ENCODE peak calls at places on chromosomes 2 and 18, in ten cellular contexts. S is cardiac muscle cell, J is foreskin keratinocyte, D is neuronal stem cell, T is caudate nucleus, V is substantia nigra, C is prostate gland, X is small intestine, E is A673, K is gastrocnemius medialis. R is an unnamed sample.

GRCh38 chr18:35513181-35513932 is 15.6 kb upstream of the INO80C start:
- DNase-seq in J (peak), X (no peak), C (no peak), E (peak), S (peak), V (no peak), T (no peak), K (no peak), D (no peak), R (no peak)

GRCh38 chr18:35478520-35479435 is 19.0 kb downstream of the INO80C start:
- DNase-seq in V (peak), J (peak), S (peak), X (peak), K (no peak), T (no peak), E (peak), C (no peak), D (no peak), R (no peak)

GRCh38 chr18:22604390-22604985 is 186.8 kb upstream of the CTAGE1 start:
- DNase-seq in K (no peak), D (no peak), X (no peak), V (no peak), T (no peak), E (peak), C (peak), J (no peak), S (peak), R (no peak)

GRCh38 chr2:207474871-207475485 is 54.8 kb upstream of the CREB1 start:
- DNase-seq in V (peak), S (peak), X (peak), C (peak), T (no peak), J (peak), K (no peak), D (peak), E (peak), R (no peak)

GRCh38 chr2:112958428-112959108 is 19.2 kb upstream of the IL36G start:
- DNase-seq in D (peak), T (no peak), J (peak), E (peak), V (peak), C (peak), K (no peak), S (peak), X (peak), R (no peak)

GRCh38 chr2:178418426-178418825 is 32.5 kb downstream of the PRKRA start:
- DNase-seq in V (no peak), X (no peak), D (no peak), T (no peak), E (no peak), C (no peak), K (no peak), S (peak), J (peak), R (no peak)

GRCh38 chr2:120597595-120598193 is 138.0 kb upstream of the GLI2 start:
- DNase-seq in J (no peak), K (no peak), D (no peak), X (no peak), T (no peak), E (no peak), S (peak), C (no peak), V (no peak), R (no peak)

GRCh38 chr2:240308111-240308651 is 127.3 kb upstream of the GPC1 start:
- DNase-seq in S (no peak), J (no peak), V (no peak), K (no peak), D (no peak), C (no peak), X (no peak), E (no peak), T (no peak), R (no peak)

GRCh38 chr2:10302479-10303173 is at the start of gene HPCAL1:
- DNase-seq in K (peak), V (peak), J (peak), E (peak), T (peak), X (peak), C (peak), D (peak), S (peak), R (no peak)

GRCh38 chr2:229434131-229434530 is 163.0 kb upstream of the PID1 start:
- DNase-seq in S (no peak), K (no peak), C (no peak), E (no peak), X (no peak), D (no peak), V (no peak), J (no peak), T (no peak), R (no peak)

GRCh38 chr2:152372438-152372984 is 37.5 kb downstream of the FMNL2 start:
- DNase-seq in C (no peak), E (no peak), T (no peak), S (no peak), V (no peak), J (no peak), X (no peak), D (no peak), K (no peak), R (no peak)

GRCh38 chr2:223847410-223847809 is 10.0 kb upstream of the AP1S3 start:
- DNase-seq in X (no peak), D (no peak), S (no peak), C (no peak), T (no peak), E (no peak), K (no peak), J (no peak), V (no peak), R (no peak)

GRCh38 chr2:105406221-105406620 is 7.4 kb upstream of the FHL2 start:
- DNase-seq in D (no peak), S (peak), J (peak), X (no peak), E (no peak), V (no peak), T (no peak), K (no peak), C (no peak), R (no peak)

GRCh38 chr2:110219496-110220192 is 7.3 kb upstream of the MTLN start:
- DNase-seq in S (peak), V (no peak), C (no peak), D (no peak), X (peak), T (no peak), K (no peak), J (peak), E (peak), R (no peak)

GRCh38 chr18:51236225-51236624 is 38.7 kb upstream of the MEX3C start:
- DNase-seq in E (peak), S (peak), K (no peak), J (peak), V (no peak), X (no peak), C (no peak), T (no peak), D (no peak), R (no peak)

GRCh38 chr2:202064881-202065230 is 8.2 kb upstream of the KIAA2012 start:
- DNase-seq in J (no peak), V (no peak), D (no peak), T (no peak), S (no peak), X (no peak), C (no peak), K (no peak), E (no peak), R (no peak)

GRCh38 chr2:127088706-127089105 is 18.2 kb downstream of the BIN1 start:
- DNase-seq in J (no peak), V (no peak), E (no peak), C (no peak), T (no peak), D (no peak), K (no peak), X (no peak), S (no peak), R (no peak)

GRCh38 chr2:53131416-53131815 is 636.2 kb upstream of the CHAC2 start:
- DNase-seq in K (no peak), J (peak), V (no peak), D (no peak), X (no peak), S (peak), E (no peak), T (no peak), C (no peak), R (no peak)

GRCh38 chr2:121037480-121037879 is 247.5 kb downstream of the TFCP2L1 start:
- DNase-seq in X (no peak), S (no peak), K (no peak), V (no peak), C (no peak), E (no peak), D (no peak), T (no peak), J (no peak), R (no peak)

GRCh38 chr2:229180658-229181057 is 90.4 kb downstream of the PID1 start:
- DNase-seq in D (no peak), X (no peak), T (no peak), E (no peak), K (no peak), S (no peak), C (no peak), J (no peak), V (no peak), R (no peak)

GRCh38 chr18:63132819-63133200 is 186.8 kb downstream of the BCL2 start:
- DNase-seq in V (no peak), D (no peak), X (peak), J (no peak), C (peak), E (no peak), K (peak), S (no peak), T (no peak), R (no peak)

GRCh38 chr2:20916604-20917286 is 93.8 kb upstream of the LDAH start:
- DNase-seq in J (peak), D (no peak), S (peak), T (no peak), E (no peak), K (no peak), X (peak), V (peak), C (peak), R (no peak)

GRCh38 chr2:150732064-150732463 is 244.6 kb upstream of the RND3 start:
- DNase-seq in S (peak), E (no peak), T (no peak), V (no peak), X (no peak), C (no peak), K (no peak), J (peak), D (no peak), R (no peak)

GRCh38 chr2:131056204-131056975 is 36.9 kb downstream of the FAM168B start:
- DNase-seq in J (no peak), C (no peak), S (no peak), T (no peak), D (no peak), X (no peak), V (peak), K (no peak), E (peak), R (peak)

GRCh38 chr2:38704664-38705063 is 38.8 kb downstream of the GALM start:
- DNase-seq in C (no peak), E (no peak), X (no peak), D (no peak), T (no peak), V (no peak), J (no peak), K (no peak), S (no peak), R (no peak)

GRCh38 chr18:48989304-48990284 is 38.8 kb upstream of the SMAD7 start:
- DNase-seq in E (no peak), S (no peak), K (no peak), X (no peak), C (no peak), V (no peak), D (no peak), J (no peak), T (no peak), R (no peak)

GRCh38 chr18:79928563-79928960 is 22.9 kb downstream of the SLC66A2 start:
- DNase-seq in X (no peak), E (no peak), S (no peak), T (no peak), C (no peak), K (no peak), J (no peak), V (no peak), D (no peak), R (no peak)

GRCh38 chr2:119696005-119696404 is 17.0 kb downstream of the TMEM177 start:
- DNase-seq in V (no peak), K (no peak), C (no peak), T (no peak), E (no peak), X (no peak), D (no peak), S (no peak), J (no peak), R (no peak)

GRCh38 chr2:58734365-58734764 is 493.2 kb upstream of the FANCL start:
- DNase-seq in D (no peak), J (peak), E (no peak), V (no peak), S (no peak), K (no peak), X (no peak), T (no peak), C (no peak), R (no peak)

DNA sequence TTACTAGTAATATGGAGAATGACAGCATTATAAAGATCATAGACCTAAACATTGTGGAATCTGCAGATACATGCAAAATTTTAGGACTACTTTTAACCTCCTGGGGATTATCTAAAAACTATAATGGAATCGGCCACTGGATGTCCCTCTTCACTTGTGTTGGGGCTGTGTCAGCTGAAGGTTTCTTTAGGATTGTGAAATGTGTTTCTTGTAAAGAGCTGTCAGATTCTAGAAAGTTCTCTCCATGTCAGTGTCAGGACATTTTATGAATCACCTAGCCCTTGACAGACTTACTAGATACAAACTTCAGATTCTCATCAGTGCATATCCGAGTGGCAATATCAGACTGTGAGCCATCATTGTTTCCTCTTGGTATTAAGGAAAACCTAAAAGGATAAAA is 107.2 kb downstream of the CPS1 start:
- DNase-seq in T (no peak), E (peak), J (peak), C (no peak), V (peak), K (no peak), S (peak), X (no peak), D (peak), R (no peak)
- H3K27ac ChIP-seq in T (no peak), E (no peak), J (no peak), C (no peak), V (no peak), K (no peak), S (peak), X (no peak), D (no peak), R (peak)

GRCh38 chr2:103660523-103660922 is 898.7 kb downstream of the TMEM182 start:
- DNase-seq in D (no peak), V (no peak), J (no peak), X (no peak), S (no peak), C (no peak), E (no peak), T (no peak), K (no peak), R (no peak)

GRCh38 chr2:103660947-103661346 is 899.1 kb downstream of the TMEM182 start:
- DNase-seq in C (no peak), S (no peak), T (no peak), K (no peak), J (no peak), E (no peak), D (no peak), V (no peak), X (no peak), R (no peak)

DNA sequence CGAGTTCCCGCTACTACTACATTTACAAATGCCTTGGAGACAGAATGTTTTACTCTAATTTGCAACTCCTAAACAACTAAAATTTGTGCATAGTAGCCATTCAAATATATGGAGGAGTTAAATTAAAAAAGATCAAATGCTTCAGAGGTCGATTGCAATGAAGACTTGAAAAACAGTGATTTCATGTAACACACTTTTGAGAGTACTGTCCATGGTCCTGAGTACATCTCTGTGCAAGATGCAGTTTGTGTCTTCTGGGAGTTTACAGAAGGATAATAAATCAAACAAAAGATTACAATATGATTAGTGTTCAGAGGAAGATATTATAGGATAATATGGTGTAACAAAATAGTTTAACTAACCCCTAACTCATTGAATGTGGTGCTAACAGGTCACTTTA is 894.7 kb downstream of the TMEM182 start:
- DNase-seq in E (no peak), V (no peak), S (no peak), T (no peak), J (no peak), D (peak), K (no peak), C (no peak), X (no peak), R (no peak)
- H3K27ac ChIP-seq in E (no peak), V (no peak), S (no peak), T (no peak), J (no peak), D (no peak), K (no peak), C (no peak), X (no peak), R (no peak)

DNA sequence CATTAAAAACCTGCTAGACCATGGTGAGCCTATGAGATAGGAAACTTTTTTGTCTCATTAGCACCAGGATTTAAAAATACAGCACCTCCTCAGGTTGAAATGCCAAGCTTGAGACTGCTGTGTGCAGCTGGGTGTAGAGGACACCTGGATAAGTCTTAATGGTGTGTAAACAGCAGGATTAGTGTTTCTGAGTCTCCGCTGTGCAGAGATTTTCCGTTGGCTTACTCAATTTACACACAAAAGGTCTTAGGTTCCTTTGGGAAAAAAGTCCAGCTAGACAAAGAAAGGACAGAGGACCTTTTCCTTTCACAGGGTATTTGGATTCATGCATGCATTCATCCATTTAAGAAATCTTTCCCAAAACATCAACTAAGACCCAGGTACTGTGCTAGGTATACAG is 168.1 kb downstream of the NRXN1 start:
- DNase-seq in E (no peak), J (no peak), K (no peak), X (no peak), T (no peak), C (no peak), V (no peak), S (no peak), D (peak), R (no peak)
- H3K27ac ChIP-seq in E (no peak), J (no peak), K (no peak), X (no peak), T (no peak), C (no peak), V (no peak), S (no peak), D (no peak), R (no peak)

DNA sequence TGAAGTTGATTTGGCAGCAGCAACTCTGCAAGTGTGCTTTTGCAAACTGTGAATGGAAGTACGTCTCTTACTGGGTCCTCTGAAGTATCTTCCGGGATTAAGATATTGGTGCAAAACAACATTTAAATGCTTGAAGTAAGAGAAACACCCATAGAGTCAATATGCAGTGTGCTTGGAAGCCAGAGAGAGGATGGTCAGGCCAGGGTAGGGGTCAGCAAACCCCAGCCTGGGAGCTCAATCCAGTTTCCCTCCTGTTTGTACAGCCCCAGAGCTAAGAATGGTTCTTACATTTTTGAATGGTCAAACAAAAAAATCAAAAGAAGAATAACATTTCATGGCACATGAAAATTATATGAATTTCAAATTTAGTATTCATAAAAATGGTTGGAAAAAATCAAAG is 13.5 kb downstream of the CCDC68 start:
- DNase-seq in X (no peak), E (no peak), T (no peak), C (no peak), J (no peak), V (no peak), K (no peak), D (no peak), S (peak), R (no peak)
- H3K27ac ChIP-seq in X (peak), E (no peak), T (no peak), C (peak), J (peak), V (no peak), K (peak), D (no peak), S (no peak), R (no peak)

GRCh38 chr2:54770676-54771075 is 47.2 kb downstream of the EML6 start:
- DNase-seq in K (no peak), D (no peak), V (no peak), X (no peak), E (no peak), C (no peak), S (no peak), T (no peak), J (no peak), R (no peak)

GRCh38 chr2:54768772-54769428 is 45.4 kb downstream of the EML6 start:
- DNase-seq in J (no peak), C (no peak), K (no peak), V (no peak), D (no peak), S (no peak), T (no peak), X (no peak), E (no peak), R (no peak)

GRCh38 chr2:54770211-54770610 is 46.7 kb downstream of the EML6 start:
- DNase-seq in D (no peak), S (no peak), K (no peak), T (no peak), J (no peak), V (no peak), E (no peak), C (no peak), X (no peak), R (no peak)

GRCh38 chr2:54771166-54771565 is 47.7 kb downstream of the EML6 start:
- DNase-seq in D (no peak), V (no peak), J (peak), S (peak), K (no peak), E (no peak), T (no peak), C (no peak), X (no peak), R (no peak)

DNA sequence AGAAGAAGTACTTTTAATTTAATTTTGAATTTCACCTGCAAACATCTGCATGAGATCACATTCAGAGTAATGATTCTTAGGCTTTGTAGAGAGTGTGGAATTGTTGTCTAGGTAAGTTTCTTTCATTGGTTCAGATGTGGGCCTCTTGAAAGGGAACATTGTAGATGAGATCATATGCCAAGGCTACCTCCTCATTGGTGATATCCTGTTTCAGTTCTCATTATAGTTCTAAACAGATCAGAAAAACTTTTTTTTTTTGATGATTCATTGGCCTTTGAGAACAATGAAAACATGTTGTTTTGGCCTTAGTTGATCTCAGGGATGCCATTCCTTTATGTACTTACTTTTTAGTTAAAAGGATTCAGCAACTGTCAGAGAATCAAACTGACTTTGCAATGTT is 44.5 kb downstream of the EML6 start:
- DNase-seq in E (no peak), D (no peak), C (no peak), V (no peak), S (peak), J (peak), X (no peak), T (no peak), K (no peak), R (no peak)
- H3K27ac ChIP-seq in E (no peak), D (no peak), C (no peak), V (no peak), S (no peak), J (peak), X (no peak), T (no peak), K (no peak), R (no peak)

GRCh38 chr18:55446996-55447671 is 140.9 kb downstream of the TCF4 start:
- DNase-seq in S (no peak), E (no peak), X (no peak), V (no peak), T (no peak), K (no peak), C (no peak), J (no peak), D (no peak), R (no peak)
- H3K27ac ChIP-seq in S (no peak), E (no peak), X (no peak), V (no peak), T (no peak), K (no peak), C (no peak), J (no peak), D (no peak), R (no peak)

DNA sequence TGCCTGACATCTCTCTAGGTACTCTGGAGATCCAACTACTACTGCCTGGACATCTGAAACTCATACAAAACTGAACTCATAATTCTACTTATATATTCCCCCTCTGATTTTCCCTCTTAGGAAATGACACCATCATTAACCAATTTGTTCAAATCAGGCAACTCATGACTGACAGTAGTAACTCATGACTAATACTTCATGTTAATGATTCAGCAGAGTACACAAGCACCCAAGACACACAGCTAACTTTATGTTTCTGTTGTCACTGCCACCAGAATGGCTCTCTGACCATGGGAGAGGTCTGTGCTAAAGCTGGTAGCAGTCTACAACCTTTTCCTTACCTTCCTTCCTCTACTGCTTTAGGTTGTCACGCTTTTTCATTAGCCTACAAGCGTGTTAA is 91.1 kb downstream of the ITSN2 start:
- DNase-seq in D (no peak), J (peak), S (no peak), T (no peak), X (peak), K (no peak), C (no peak), E (peak), V (no peak), R (no peak)
- H3K27ac ChIP-seq in D (no peak), J (peak), S (no peak), T (no peak), X (no peak), K (no peak), C (no peak), E (no peak), V (no peak), R (no peak)